ENCODE peak calls at places on chromosomes 16 and 17, in six cellular contexts. H is body of pancreas, V is adrenal gland, B is esophagus squamous epithelium, Y is K562, D is fibroblast of lung. C is an unnamed sample. For H3K4me1, the result is how much of the 10 kb centered on the place peaks cover.

GRCh38 chr17:81409190-81409935 is 14.1 kb downstream of the BAHCC1 start:
- DNase-seq in H (no peak), V (no peak), B (no peak), Y (peak), D (no peak), C (no peak)

GRCh38 chr16:21283521-21284289 is 5.6 kb upstream of the CRYM start:
- DNase-seq in H (peak), V (no peak), B (no peak), Y (no peak), D (peak), C (no peak)

GRCh38 chr16:83878838-83879237 is 20.1 kb upstream of the MLYCD start:
- DNase-seq in H (peak), V (no peak), B (no peak), Y (no peak), D (peak), C (no peak)

GRCh38 chr17:6422654-6423241 is 12.2 kb downstream of the AIPL1 start:
- DNase-seq in H (no peak), V (no peak), B (no peak), Y (no peak), D (no peak), C (no peak)

GRCh38 chr17:69607162-69607834 is 192.8 kb downstream of the MAP2K6 start:
- DNase-seq in H (peak), V (peak), B (no peak), Y (peak), D (peak), C (no peak)

GRCh38 chr17:80425835-80426426 is 11.0 kb downstream of the ENDOV start:
- DNase-seq in H (no peak), V (no peak), B (no peak), Y (no peak), D (no peak), C (no peak)

GRCh38 chr17:40111221-40112128 is 10.3 kb upstream of the MSL1 start:
- DNase-seq in H (peak), V (peak), B (no peak), Y (peak), D (peak), C (peak)

GRCh38 chr17:17511971-17512858 is 16.0 kb upstream of the RASD1 start:
- DNase-seq in H (no peak), V (no peak), B (no peak), Y (no peak), D (peak), C (no peak)

GRCh38 chr17:45828171-45829133 is 16.2 kb upstream of the SPPL2C start:
- DNase-seq in H (no peak), V (no peak), B (no peak), Y (no peak), D (no peak), C (no peak)

GRCh38 chr17:27446569-27447301 is 9.5 kb upstream of the KSR1 start:
- DNase-seq in H (no peak), V (peak), B (no peak), Y (peak), D (peak), C (no peak)

GRCh38 chr17:3913531-3914318 is 2.5 kb downstream of the P2RX1 start:
- DNase-seq in H (peak), V (peak), B (no peak), Y (peak), D (peak), C (peak)

GRCh38 chr17:68288804-68289203 is 2.1 kb downstream of the SLC16A6 start:
- DNase-seq in H (peak), V (no peak), B (no peak), Y (no peak), D (no peak), C (no peak)

GRCh38 chr17:47076171-47076570 is 97.1 kb upstream of the RPRML start:
- DNase-seq in H (no peak), V (no peak), B (no peak), Y (no peak), D (peak), C (no peak)

GRCh38 chr16:19583665-19584300 is 28.3 kb downstream of the VPS35L start:
- DNase-seq in H (peak), V (no peak), B (no peak), Y (peak), D (peak), C (no peak)

GRCh38 chr16:56120447-56121155 is 70.7 kb upstream of the GNAO1 start:
- DNase-seq in H (no peak), V (no peak), B (no peak), Y (no peak), D (no peak), C (no peak)

GRCh38 chr16:29910819-29911675 is 10.8 kb downstream of the ASPHD1 start:
- DNase-seq in H (no peak), V (no peak), B (no peak), Y (no peak), D (no peak), C (no peak)

GRCh38 chr17:7982171-7982570 is 20.2 kb upstream of the GUCY2D start:
- DNase-seq in H (no peak), V (no peak), B (no peak), Y (no peak), D (peak), C (no peak)

GRCh38 chr17:30824002-30824355 is 513 bp downstream of the CRLF3 start:
- DNase-seq in H (peak), V (peak), B (no peak), Y (peak), D (peak), C (peak)

GRCh38 chr16:57684626-57685358 is 9.8 kb upstream of the DRC7 start:
- DNase-seq in H (no peak), V (no peak), B (no peak), Y (no peak), D (no peak), C (no peak)

GRCh38 chr17:59267776-59268175 is 47.5 kb downstream of the GDPD1 start:
- DNase-seq in H (no peak), V (no peak), B (no peak), Y (no peak), D (no peak), C (no peak)

GRCh38 chr16:77918792-77919707 is 103.3 kb upstream of the CLEC3A start:
- DNase-seq in H (peak), V (no peak), B (no peak), Y (no peak), D (peak), C (no peak)

GRCh38 chr17:54901230-54901847 is 687 bp downstream of the TOM1L1 start:
- DNase-seq in H (peak), V (no peak), B (no peak), Y (peak), D (peak), C (no peak)

GRCh38 chr17:62704381-62704971 is 77.0 kb downstream of the MRC2 start:
- DNase-seq in H (peak), V (no peak), B (no peak), Y (no peak), D (peak), C (peak)

GRCh38 chr17:27622160-27622559 is 8.8 kb upstream of the LGALS9 start:
- DNase-seq in H (no peak), V (no peak), B (no peak), Y (no peak), D (no peak), C (no peak)

GRCh38 chr17:45425125-45425983 is 7.3 kb downstream of the ARHGAP27 start:
- DNase-seq in H (peak), V (no peak), B (no peak), Y (peak), D (peak), C (no peak)

GRCh38 chr16:81740163-81740562 is 38.9 kb upstream of the PLCG2 start:
- DNase-seq in H (no peak), V (no peak), B (no peak), Y (peak), D (no peak), C (no peak)

GRCh38 chr17:36534881-36535668 is at the start of gene PIGW:
- DNase-seq in H (peak), V (peak), B (peak), Y (peak), D (peak), C (peak)

GRCh38 chr16:5977329-5977728 is 879.7 kb upstream of the EEF2KMT start:
- DNase-seq in H (no peak), V (no peak), B (no peak), Y (no peak), D (no peak), C (no peak)

GRCh38 chr17:42518755-42519545 is 17.1 kb upstream of the NAGLU start:
- DNase-seq in H (peak), V (peak), B (no peak), Y (peak), D (peak), C (no peak)
- H3K27ac ChIP-seq in H (peak), V (peak), B (peak), Y (peak), D (peak), C (peak)

GRCh38 chr17:75366432-75366831 is 39.0 kb downstream of the GRB2 start:
- DNase-seq in H (peak), V (no peak), B (no peak), Y (no peak), D (no peak), C (no peak)

GRCh38 chr17:75367312-75367711 is 38.2 kb downstream of the GRB2 start:
- DNase-seq in H (no peak), V (no peak), B (no peak), Y (no peak), D (peak), C (no peak)

GRCh38 chr17:75364078-75364477 is 41.4 kb downstream of the GRB2 start:
- DNase-seq in H (no peak), V (no peak), B (no peak), Y (no peak), D (peak), C (no peak)

GRCh38 chr17:75365931-75366275 is 39.6 kb downstream of the GRB2 start:
- DNase-seq in H (no peak), V (no peak), B (no peak), Y (no peak), D (no peak), C (no peak)

DNA sequence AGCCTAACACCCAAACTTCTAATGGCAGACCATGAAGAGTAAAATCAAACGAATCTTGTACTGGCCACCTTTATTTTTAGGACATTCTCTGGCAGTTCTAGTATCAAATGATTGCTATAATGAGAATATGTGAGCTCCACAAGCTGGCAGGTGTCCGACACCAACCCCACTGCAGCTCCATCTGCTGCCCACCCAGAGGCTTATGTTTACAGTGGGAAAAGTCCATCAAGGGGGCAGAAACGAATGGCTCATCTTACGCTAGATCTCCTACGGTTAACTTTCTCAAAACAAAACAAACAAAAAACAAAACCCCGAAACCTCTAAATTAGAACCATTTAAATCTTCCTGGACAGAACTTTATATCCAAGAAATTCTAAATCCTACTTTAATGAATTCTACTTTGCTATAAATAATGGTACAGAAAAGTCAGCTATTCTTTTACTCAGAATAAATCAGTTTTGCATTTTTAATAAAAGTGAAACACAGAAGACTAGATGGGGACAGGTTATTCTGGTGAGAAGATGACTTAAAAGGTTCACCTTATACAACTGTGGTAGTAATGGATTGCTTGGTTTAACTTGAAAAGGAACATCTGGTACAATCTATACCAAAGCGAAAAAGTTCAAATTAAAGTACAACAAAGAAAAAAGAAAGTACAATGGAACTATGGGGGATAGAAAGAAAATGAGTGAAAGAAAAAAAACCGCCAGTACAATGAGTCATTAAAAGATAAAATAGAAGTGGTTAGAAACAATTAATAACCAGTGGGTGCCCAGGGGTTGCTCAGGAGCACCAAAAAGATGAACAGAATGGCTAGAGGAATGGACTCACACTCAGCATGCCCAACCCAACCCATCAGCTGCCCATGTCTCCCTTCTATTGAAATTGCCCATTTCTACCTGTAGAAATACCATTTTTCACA is 40.2 kb downstream of the GRB2 start:
- DNase-seq in H (no peak), V (no peak), B (no peak), Y (no peak), D (peak), C (no peak)
- H3K4me1 ChIP-seq in H (half or more), V (half or more), B (half or more), Y (half or more), D (under half), C (half or more)

GRCh38 chr16:88384222-88385111 is 1.7 kb downstream of the ZNF469 start:
- DNase-seq in H (no peak), V (no peak), B (no peak), Y (no peak), D (no peak), C (no peak)

GRCh38 chr16:88381820-88382451 is 823 bp upstream of the ZNF469 start:
- DNase-seq in H (no peak), V (no peak), B (no peak), Y (no peak), D (no peak), C (no peak)

GRCh38 chr16:88380619-88381018 is 2.1 kb upstream of the ZNF469 start:
- DNase-seq in H (no peak), V (no peak), B (no peak), Y (no peak), D (no peak), C (no peak)

GRCh38 chr16:88383401-88384221 is 852 bp downstream of the ZNF469 start:
- DNase-seq in H (no peak), V (peak), B (no peak), Y (no peak), D (peak), C (no peak)

DNA sequence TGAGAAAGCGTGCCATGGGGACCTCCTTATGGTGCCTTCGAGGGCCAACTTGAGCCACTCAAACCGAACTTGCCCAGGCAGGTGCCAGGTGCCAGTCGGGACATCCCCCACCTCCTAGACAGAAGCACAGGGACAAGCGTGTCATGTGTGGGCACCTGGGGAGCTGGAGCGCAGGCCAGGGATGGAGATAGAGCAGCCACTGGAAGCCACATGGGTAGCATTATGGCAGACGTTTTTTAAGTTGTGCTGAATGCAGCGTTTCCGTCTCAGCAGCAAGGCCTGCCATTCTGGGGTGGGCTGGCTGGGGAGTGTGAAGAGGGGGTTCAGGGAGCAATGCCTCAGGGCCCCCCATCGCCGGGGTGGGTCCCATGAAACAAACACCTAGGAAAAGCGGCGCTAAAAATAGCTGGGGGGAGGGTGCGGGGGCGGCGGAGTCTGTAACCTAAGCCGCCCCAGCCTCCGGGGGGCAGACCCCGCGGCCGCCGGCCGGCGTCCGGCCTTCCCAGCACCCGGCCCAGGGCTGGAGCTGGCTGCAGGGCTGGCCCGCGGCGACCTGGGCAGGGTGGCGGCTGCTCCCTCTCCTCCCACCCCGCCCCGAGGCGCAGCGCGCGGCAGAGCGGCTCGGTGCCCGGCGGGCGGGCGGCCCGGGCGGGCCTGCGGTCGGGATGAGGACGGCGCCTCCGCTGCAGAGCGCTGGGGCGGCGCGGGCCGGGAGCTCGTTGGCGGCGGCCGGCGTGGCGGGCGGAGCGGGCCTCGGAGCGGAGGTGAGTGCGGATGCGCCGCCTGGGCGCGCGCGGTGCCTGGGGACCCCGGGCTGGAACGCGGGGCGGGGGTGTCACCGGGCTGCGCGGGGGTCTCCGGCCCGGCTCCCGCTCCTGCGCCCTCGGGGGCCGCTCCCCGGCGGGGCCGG is at the start of gene ZNF469:
- DNase-seq in H (no peak), V (no peak), B (no peak), Y (no peak), D (peak), C (no peak)
- H3K4me3 ChIP-seq in H (no peak), V (no peak), B (peak), Y (no peak), D (peak), C (no peak)

DNA sequence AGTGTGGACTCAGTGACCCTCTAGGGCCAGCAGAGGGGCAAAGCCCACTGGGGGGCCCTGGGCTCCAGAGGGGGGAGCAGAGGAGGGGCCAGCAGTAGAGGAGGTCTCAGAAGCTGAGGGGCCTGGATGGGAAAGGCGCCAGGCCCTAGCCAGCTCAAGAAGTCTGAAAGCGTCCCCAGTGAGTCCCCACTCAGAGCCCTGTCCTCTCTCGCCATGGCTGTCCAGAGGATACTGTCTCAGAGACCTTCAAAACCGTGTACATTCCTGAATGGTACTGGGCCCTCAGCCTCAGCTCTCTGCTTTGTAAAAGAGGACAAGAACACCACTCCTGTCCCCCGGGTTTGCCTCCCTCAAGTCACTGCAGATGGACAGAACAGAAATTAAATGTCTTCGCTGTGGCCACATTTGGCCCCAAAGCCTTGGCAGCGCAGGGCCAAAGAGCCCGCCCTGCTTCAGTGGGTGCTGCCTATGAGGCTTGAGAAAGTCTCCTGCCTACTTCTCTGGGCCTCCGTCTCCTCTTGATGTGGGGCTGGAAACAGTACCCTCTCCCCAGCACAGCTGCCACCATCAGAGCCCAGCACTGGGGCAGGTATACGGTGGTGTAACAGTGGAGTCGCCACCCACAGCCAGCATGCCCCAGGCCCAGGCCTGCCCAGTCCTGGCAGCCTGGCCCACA is 3.6 kb upstream of the TPPP3 start:
- DNase-seq in H (no peak), V (no peak), B (no peak), Y (no peak), D (no peak), C (no peak)
- H3K27ac ChIP-seq in H (peak), V (no peak), B (peak), Y (peak), D (peak), C (no peak)

GRCh38 chr17:77316651-77317050 is 175.9 kb downstream of the SEC14L1 start:
- DNase-seq in H (no peak), V (no peak), B (no peak), Y (no peak), D (no peak), C (no peak)
- H3K4me1 ChIP-seq in H (under half), V (half or more), B (half or more), Y (under half), D (under half), C (under half)

GRCh38 chr17:512311-512710 is 159.7 kb upstream of the RPH3AL start:
- DNase-seq in H (no peak), V (no peak), B (no peak), Y (no peak), D (no peak), C (no peak)
- H3K4me3 ChIP-seq in H (no peak), V (no peak), B (peak), Y (no peak), D (no peak), C (no peak)